ENCODE peak calls at places on chromosomes 13 and 19, in four cellular contexts. R, P, N and F are unnamed samples.

GRCh38 chr13:25466880-25467279 is 95.1 kb downstream of the ATP8A2 start:
- DNase-seq in N (no peak), R (no peak), P (no peak), F (no peak)

GRCh38 chr13:110057052-110057451 is 249.9 kb downstream of the COL4A1 start:
- DNase-seq in P (no peak), R (no peak), N (no peak), F (no peak)

GRCh38 chr13:48615017-48615416 is 38.7 kb upstream of the CYSLTR2 start:
- DNase-seq in P (peak; percentile 16), N (no peak), R (no peak), F (no peak)

GRCh38 chr19:12665281-12665573 is 1.3 kb downstream of the MAN2B1 start:
- DNase-seq in R (no peak), N (no peak), P (no peak), F (no peak)

GRCh38 chr19:45767410-45767880 is 1.6 kb downstream of the SIX5 start:
- DNase-seq in R (peak; percentile 84), P (peak; percentile 88), N (no peak), F (peak; percentile 93)

GRCh38 chr19:44005968-44006367 is 3.2 kb downstream of the ZNF230 start:
- DNase-seq in N (no peak), P (peak; percentile 74), R (no peak), F (no peak)

GRCh38 chr19:49331616-49332055 is 3.6 kb upstream of the CD37 start:
- DNase-seq in P (peak; percentile 60), N (no peak), R (no peak), F (no peak)

GRCh38 chr13:25268561-25268960 is 18.7 kb downstream of the MTMR6 start:
- DNase-seq in N (no peak), P (no peak), R (no peak), F (no peak)

GRCh38 chr19:51703655-51704515 is 10.8 kb downstream of the SPACA6 start:
- DNase-seq in R (peak; percentile 95), N (no peak), P (peak; percentile 94), F (peak; percentile 98)

GRCh38 chr19:7665076-7665475 is 3.8 kb upstream of the RETN start:
- DNase-seq in R (no peak), P (peak; percentile 71), N (no peak), F (no peak)

GRCh38 chr13:36673352-36673751 is 468 bp upstream of the SERTM1 start:
- DNase-seq in P (no peak), N (no peak), R (no peak), F (no peak)

GRCh38 chr13:24489721-24490120 is 22.9 kb downstream of the PARP4 start:
- DNase-seq in R (no peak), P (no peak), N (no peak), F (no peak)

GRCh38 chr19:57888494-57889231 is at the start of gene ZNF814:
- DNase-seq in R (peak; percentile 86), N (peak; percentile 85), P (peak; percentile 91), F (peak; percentile 93)

GRCh38 chr13:97005631-97006262 is 11.5 kb upstream of the OXGR1 start:
- DNase-seq in P (peak; percentile 59), R (no peak), N (no peak), F (no peak)

GRCh38 chr13:22047082-22047784 is 376.4 kb downstream of the FGF9 start:
- DNase-seq in P (no peak), R (no peak), N (no peak), F (no peak)
- TF ChIP-seq CTCF in P (no peak), R (no peak), N (no peak), F (no peak)

DNA sequence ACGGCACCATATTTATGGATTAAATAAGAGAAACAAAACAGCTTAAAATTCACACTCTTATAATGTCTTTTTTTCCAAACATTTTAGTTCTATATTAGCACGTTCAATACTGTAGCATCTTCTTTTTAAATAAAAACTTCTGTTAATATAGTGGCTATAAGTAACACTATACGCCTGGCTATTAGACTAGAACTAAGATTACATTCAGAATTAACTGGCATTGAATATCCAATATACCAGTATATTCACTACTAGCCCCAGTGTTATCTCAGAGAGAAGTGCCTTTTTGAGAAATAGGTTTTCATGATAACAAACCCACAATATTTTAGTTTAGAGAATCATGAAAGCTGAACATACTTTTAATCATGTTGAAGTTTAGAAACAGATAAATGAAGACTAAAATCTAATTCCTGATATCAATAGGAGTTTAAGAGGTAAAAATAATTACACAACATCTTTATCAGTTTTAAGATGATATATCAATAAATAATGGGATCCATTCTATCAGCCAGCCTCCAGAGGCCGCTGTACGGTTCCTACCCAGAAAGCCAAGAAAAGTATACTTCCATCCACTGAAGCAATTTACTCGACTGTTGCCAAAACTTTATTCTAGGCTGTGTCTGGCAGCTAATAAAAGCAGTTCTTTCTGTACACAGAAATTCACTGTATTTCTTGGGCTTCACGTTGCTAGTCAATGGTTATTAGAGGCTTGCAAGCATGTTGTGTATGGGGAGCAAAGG is 1113.4 kb upstream of the MIR17HG start:
- DNase-seq in N (no peak), R (no peak), P (no peak), F (no peak)
- TF ChIP-seq CTCF in N (no peak), R (no peak), P (no peak), F (no peak)

GRCh38 chr13:101757446-101758039 is 305.1 kb downstream of the ITGBL1 start:
- DNase-seq in R (no peak), N (peak; percentile 25), P (peak; percentile 47), F (no peak)
- TF ChIP-seq CTCF in R (peak; percentile 47), N (peak; percentile 26), P (peak; percentile 37), F (peak; percentile 67)

DNA sequence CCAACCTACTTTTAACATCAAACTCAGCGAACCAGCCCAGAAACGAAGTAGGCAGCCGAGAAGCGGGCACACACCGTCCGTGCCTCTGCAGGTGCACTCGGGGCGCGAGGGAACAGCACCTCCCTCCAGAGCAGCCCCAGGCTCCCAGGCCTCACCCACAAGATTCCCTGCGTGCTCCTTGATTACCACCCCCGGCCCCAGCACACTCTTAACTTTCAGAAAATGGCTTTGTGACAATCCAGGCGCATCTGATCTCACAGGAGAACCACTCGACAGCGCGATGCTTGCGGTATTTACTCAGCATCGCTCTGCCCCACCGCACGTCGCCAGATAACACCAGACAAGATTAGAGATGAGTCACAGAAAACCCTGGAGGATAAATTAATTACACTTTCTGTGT is 134.9 kb upstream of the SPACA7 start:
- DNase-seq in P (no peak), N (no peak), R (no peak), F (peak; percentile 27)
- TF ChIP-seq CTCF in P (no peak), N (no peak), R (no peak), F (no peak)